ENCODE peak calls at places on chromosomes 4 and X, in eight cellular contexts. One of them, this sample, is unnamed.

GRCh38 chr4:20684852-20685763 is 15.2 kb upstream of the PACRGL start:
- DNase-seq in astrocyte of the spinal cord: peak
- DNase-seq in ureter: no peak
- DNase-seq in EL: peak
- DNase-seq in BJ: no peak
- DNase-seq in effector memory CD8-positive, alpha-beta T cell: no peak
- DNase-seq in activated B cell treated with CpG ODN at 0.5 μM for 24 hours: no peak
- DNase-seq in fibroblast of villous mesenchyme: peak
- DNase-seq in this sample: peak

GRCh38 chr4:9146967-9147366 is 23.2 kb upstream of the FAM90A26 start:
- DNase-seq in astrocyte of the spinal cord: no peak
- DNase-seq in ureter: no peak
- DNase-seq in EL: no peak
- DNase-seq in BJ: no peak
- DNase-seq in effector memory CD8-positive, alpha-beta T cell: no peak
- DNase-seq in activated B cell treated with CpG ODN at 0.5 μM for 24 hours: no peak
- DNase-seq in fibroblast of villous mesenchyme: no peak
- DNase-seq in this sample: no peak

GRCh38 chrX:130014356-130014755 is 31.9 kb downstream of the BCORL1 start:
- DNase-seq in astrocyte of the spinal cord: no peak
- DNase-seq in ureter: no peak
- DNase-seq in EL: no peak
- DNase-seq in BJ: no peak
- DNase-seq in effector memory CD8-positive, alpha-beta T cell: no peak
- DNase-seq in activated B cell treated with CpG ODN at 0.5 μM for 24 hours: no peak
- DNase-seq in fibroblast of villous mesenchyme: no peak
- DNase-seq in this sample: no peak

GRCh38 chr4:8851321-8852117 is 20.1 kb downstream of the HMX1 start:
- DNase-seq in astrocyte of the spinal cord: no peak
- DNase-seq in ureter: no peak
- DNase-seq in EL: no peak
- DNase-seq in BJ: no peak
- DNase-seq in effector memory CD8-positive, alpha-beta T cell: no peak
- DNase-seq in activated B cell treated with CpG ODN at 0.5 μM for 24 hours: no peak
- DNase-seq in fibroblast of villous mesenchyme: no peak
- DNase-seq in this sample: no peak

GRCh38 chrX:30957753-30958152 is 68.7 kb upstream of the TAB3 start:
- DNase-seq in astrocyte of the spinal cord: peak
- DNase-seq in ureter: no peak
- DNase-seq in EL: peak
- DNase-seq in BJ: no peak
- DNase-seq in effector memory CD8-positive, alpha-beta T cell: no peak
- DNase-seq in activated B cell treated with CpG ODN at 0.5 μM for 24 hours: no peak
- DNase-seq in fibroblast of villous mesenchyme: peak
- DNase-seq in this sample: peak

GRCh38 chr4:20259707-20260106 is 8.0 kb downstream of the SLIT2 start:
- DNase-seq in astrocyte of the spinal cord: no peak
- DNase-seq in ureter: no peak
- DNase-seq in EL: no peak
- DNase-seq in BJ: no peak
- DNase-seq in effector memory CD8-positive, alpha-beta T cell: no peak
- DNase-seq in activated B cell treated with CpG ODN at 0.5 μM for 24 hours: no peak
- DNase-seq in fibroblast of villous mesenchyme: no peak
- DNase-seq in this sample: no peak

GRCh38 chrX:55839480-55839879 is 121.9 kb downstream of the RRAGB start:
- DNase-seq in astrocyte of the spinal cord: no peak
- DNase-seq in ureter: no peak
- DNase-seq in EL: no peak
- DNase-seq in BJ: no peak
- DNase-seq in effector memory CD8-positive, alpha-beta T cell: no peak
- DNase-seq in activated B cell treated with CpG ODN at 0.5 μM for 24 hours: no peak
- DNase-seq in fibroblast of villous mesenchyme: no peak
- DNase-seq in this sample: no peak

GRCh38 chr4:186021461-186022167 is 47.3 kb upstream of the TLR3 start:
- DNase-seq in astrocyte of the spinal cord: peak
- DNase-seq in ureter: no peak
- DNase-seq in EL: peak
- DNase-seq in BJ: no peak
- DNase-seq in effector memory CD8-positive, alpha-beta T cell: no peak
- DNase-seq in activated B cell treated with CpG ODN at 0.5 μM for 24 hours: no peak
- DNase-seq in fibroblast of villous mesenchyme: peak
- DNase-seq in this sample: peak

GRCh38 chrX:39513836-39514235 is 583.9 kb downstream of the BCOR start:
- DNase-seq in astrocyte of the spinal cord: no peak
- DNase-seq in ureter: no peak
- DNase-seq in EL: peak
- DNase-seq in BJ: no peak
- DNase-seq in effector memory CD8-positive, alpha-beta T cell: no peak
- DNase-seq in activated B cell treated with CpG ODN at 0.5 μM for 24 hours: no peak
- DNase-seq in fibroblast of villous mesenchyme: peak
- DNase-seq in this sample: peak

This sample was measured in GM23248.